ENCODE peak calls at places on chromosomes 2 and 18, in five cellular contexts. Y, B, R, A and J are unnamed samples.

GRCh38 chr18:767084-767882 is 44.8 kb downstream of the YES1 start:
- DNase-seq in A (no peak), Y (no peak), B (no peak), R (no peak), J (no peak)

GRCh38 chr2:188380280-188380679 is 88.6 kb downstream of the GULP1 start:
- DNase-seq in A (no peak), Y (no peak), R (no peak), B (no peak), J (no peak)

GRCh38 chr18:44580159-44580558 is 100.5 kb upstream of the SETBP1 start:
- DNase-seq in R (no peak), Y (no peak), B (no peak), A (no peak), J (no peak)

GRCh38 chr2:47501374-47502200 is 98.6 kb downstream of the MSH2 start:
- DNase-seq in Y (no peak), R (no peak), A (no peak), B (peak), J (no peak)

GRCh38 chr2:217901826-217902225 is 101.0 kb downstream of the TNS1 start:
- DNase-seq in A (peak), B (no peak), Y (no peak), R (no peak), J (no peak)

GRCh38 chr18:61340148-61340547 is 6.9 kb downstream of the CDH20 start:
- DNase-seq in Y (no peak), R (no peak), B (no peak), A (no peak), J (no peak)

GRCh38 chr2:109136542-109136941 is 7.5 kb downstream of the SH3RF3 start:
- DNase-seq in Y (no peak), A (no peak), B (no peak), R (no peak), J (no peak)

GRCh38 chr2:121451373-121451772 is 79.3 kb upstream of the RNU4ATAC start:
- DNase-seq in Y (no peak), R (no peak), B (no peak), A (no peak), J (no peak)

GRCh38 chr2:220787251-220787650 is 784.9 kb downstream of the EPHA4 start:
- DNase-seq in B (no peak), A (no peak), Y (no peak), R (no peak), J (no peak)

GRCh38 chr2:196798980-196799379 is 503 bp downstream of the GTF3C3 start:
- DNase-seq in R (no peak), B (no peak), A (no peak), Y (no peak), J (peak)

GRCh38 chr2:120651818-120652217 is 83.8 kb upstream of the GLI2 start:
- DNase-seq in A (no peak), R (no peak), B (no peak), Y (no peak), J (no peak)

GRCh38 chr2:225841314-225841713 is 441.8 kb downstream of the NYAP2 start:
- DNase-seq in A (no peak), Y (no peak), B (no peak), R (no peak), J (no peak)

GRCh38 chr2:188369365-188369764 is 77.7 kb downstream of the GULP1 start:
- DNase-seq in A (peak), Y (peak), R (no peak), B (no peak), J (peak)

GRCh38 chr2:157898591-157898996 is 22.5 kb upstream of the ACVR1 start:
- DNase-seq in B (peak), Y (no peak), A (peak), R (no peak), J (no peak)

GRCh38 chr2:9163306-9164111 is 43.1 kb upstream of the ASAP2 start:
- DNase-seq in A (no peak), Y (no peak), B (no peak), R (peak), J (no peak)

GRCh38 chr2:182866461-182867369 is at the start of gene FRZB:
- DNase-seq in R (peak), A (no peak), B (peak), Y (no peak), J (no peak)

GRCh38 chr2:150472122-150472899 is 15.2 kb downstream of the RND3 start:
- DNase-seq in B (no peak), R (peak), A (peak), Y (no peak), J (no peak)

GRCh38 chr2:132715986-132716385 is 46.0 kb upstream of the LYPD1 start:
- DNase-seq in Y (no peak), R (no peak), B (no peak), A (no peak), J (no peak)

GRCh38 chr18:79546781-79547272 is 132.8 kb upstream of the CTDP1 start:
- DNase-seq in R (peak), Y (no peak), B (no peak), A (no peak), J (no peak)

GRCh38 chr2:231332872-231333500 is 62.5 kb upstream of the B3GNT7 start:
- DNase-seq in B (no peak), A (no peak), R (peak), Y (no peak), J (no peak)

GRCh38 chr2:218727502-218728165 is 17.0 kb downstream of the TTLL4 start:
- DNase-seq in B (no peak), R (no peak), Y (peak), A (peak), J (peak)

GRCh38 chr18:31610841-31611240 is 19.2 kb downstream of the TTR start:
- DNase-seq in R (no peak), A (peak), Y (peak), B (no peak), J (no peak)

GRCh38 chr2:37985333-37985732 is 60.2 kb downstream of the RMDN2 start:
- DNase-seq in A (no peak), Y (no peak), B (no peak), R (no peak), J (peak)

GRCh38 chr2:24875272-24875671 is 44.8 kb downstream of the ADCY3 start:
- DNase-seq in R (no peak), Y (no peak), A (no peak), B (no peak), J (no peak)

GRCh38 chr2:96144481-96145027 is 686 bp downstream of the DUSP2 start:
- DNase-seq in R (peak), B (no peak), A (no peak), Y (peak), J (no peak)

GRCh38 chr2:141105763-141106162 is 1025.1 kb downstream of the LRP1B start:
- DNase-seq in R (no peak), B (no peak), A (no peak), Y (no peak), J (no peak)

GRCh38 chr2:223109341-223109740 is 57.4 kb downstream of the KCNE4 start:
- DNase-seq in B (no peak), A (no peak), Y (no peak), R (no peak), J (no peak)

GRCh38 chr2:246489-247145 is 17.2 kb downstream of the SH3YL1 start:
- DNase-seq in Y (peak), A (peak), B (peak), R (no peak), J (no peak)

GRCh38 chr2:183207110-183207509 is 82.9 kb downstream of the NUP35 start:
- DNase-seq in B (peak), Y (no peak), A (no peak), R (no peak), J (no peak)

GRCh38 chr2:85953476-85953875 is 64.7 kb upstream of the ST3GAL5 start:
- DNase-seq in Y (no peak), B (no peak), R (no peak), A (no peak), J (no peak)

GRCh38 chr2:238069021-238069709 is 8.4 kb downstream of the SCLY start:
- DNase-seq in A (no peak), R (no peak), Y (no peak), B (no peak), J (no peak)

GRCh38 chr2:21024722-21025389 is 19.0 kb downstream of the APOB start:
- DNase-seq in Y (no peak), R (no peak), A (no peak), B (no peak), J (no peak)

GRCh38 chr2:233794128-233794658 is 16.1 kb downstream of the MROH2A start:
- DNase-seq in A (no peak), B (no peak), R (no peak), Y (no peak), J (no peak)

GRCh38 chr2:166335284-166335683 is 40.5 kb downstream of the SCN9A start:
- DNase-seq in B (no peak), A (no peak), R (no peak), Y (no peak), J (no peak)

GRCh38 chr2:150674283-150674682 is 186.8 kb upstream of the RND3 start:
- DNase-seq in B (no peak), R (no peak), A (no peak), Y (no peak), J (no peak)

GRCh38 chr18:77086656-77087390 is 45.8 kb downstream of the MBP start:
- DNase-seq in B (no peak), R (peak), A (no peak), Y (no peak), J (no peak)

GRCh38 chr18:58856881-58857280 is 7.8 kb upstream of the ZNF532 start:
- DNase-seq in Y (no peak), R (no peak), A (peak), B (no peak), J (peak)

GRCh38 chr2:211329882-211330281 is 773.5 kb downstream of the CPS1 start:
- DNase-seq in R (no peak), A (no peak), B (no peak), Y (no peak), J (no peak)

GRCh38 chr2:120867290-120868231 is 131.9 kb downstream of the GLI2 start:
- DNase-seq in R (peak), A (peak), B (no peak), Y (no peak), J (no peak)

GRCh38 chr18:23585007-23585871 is 1.1 kb downstream of the NPC1 start:
- DNase-seq in A (peak), B (no peak), Y (peak), R (no peak), J (peak)